ENCODE peak calls at places on chromosome 17, in eight cellular contexts. H is neural progenitor cell, U is thoracic aorta, J is fibroblast of pulmonary artery, Z is body of pancreas, S is left ventricle myocardium inferior, P is ascending aorta, X is brain microvascular endothelial cell. A is an unnamed sample.

GRCh38 chr17:1486802-1487695 is 5.4 kb downstream of the MYO1C start:
- DNase-seq in H (peak), U (peak), J (peak), Z (peak), S (peak), P (peak), X (peak), A (no peak)

GRCh38 chr17:65696739-65697394 is 135.4 kb upstream of the AXIN2 start:
- DNase-seq in H (no peak), U (no peak), J (peak), Z (no peak), S (no peak), P (no peak), X (peak), A (no peak)

GRCh38 chr17:78745407-78746088 is 36.5 kb downstream of the CYTH1 start:
- DNase-seq in H (peak), U (no peak), J (peak), Z (peak), S (no peak), P (no peak), X (no peak), A (no peak)

GRCh38 chr17:48592592-48592991 is 987 bp downstream of the HOXB5 start:
- DNase-seq in H (no peak), U (no peak), J (no peak), Z (no peak), S (no peak), P (no peak), X (no peak), A (no peak)

GRCh38 chr17:21296097-21297025 is 11.8 kb downstream of the MAP2K3 start:
- DNase-seq in H (no peak), U (no peak), J (no peak), Z (peak), S (peak), P (no peak), X (no peak), A (no peak)

GRCh38 chr17:43713494-43714162 is 45.0 kb downstream of the SOST start:
- DNase-seq in H (peak), U (no peak), J (peak), Z (peak), S (peak), P (no peak), X (no peak), A (no peak)

GRCh38 chr17:3602499-3602898 is 6.7 kb downstream of the TRPV1 start:
- DNase-seq in H (peak), U (no peak), J (peak), Z (no peak), S (no peak), P (no peak), X (no peak), A (no peak)

GRCh38 chr17:78933959-78934568 is 8.9 kb upstream of the TIMP2 start:
- DNase-seq in H (peak), U (peak), J (peak), Z (peak), S (peak), P (peak), X (peak), A (peak)

GRCh38 chr17:78618264-78619066 is 41.3 kb upstream of the DNAH17 start:
- DNase-seq in H (no peak), U (no peak), J (no peak), Z (peak), S (peak), P (peak), X (no peak), A (no peak)

GRCh38 chr17:51733166-51733565 is 425.3 kb downstream of the CA10 start:
- DNase-seq in H (peak), U (no peak), J (no peak), Z (no peak), S (no peak), P (no peak), X (no peak), A (no peak)

GRCh38 chr17:19364699-19365498 is 2.4 kb upstream of the B9D1 start:
- DNase-seq in H (no peak), U (no peak), J (no peak), Z (no peak), S (no peak), P (no peak), X (no peak), A (no peak)

GRCh38 chr17:65349916-65350315 is 211.5 kb downstream of the AXIN2 start:
- DNase-seq in H (no peak), U (no peak), J (no peak), Z (no peak), S (no peak), P (no peak), X (no peak), A (no peak)

GRCh38 chr17:10683853-10684252 is 13.5 kb downstream of the SCO1 start:
- DNase-seq in H (peak), U (no peak), J (peak), Z (no peak), S (no peak), P (no peak), X (no peak), A (no peak)

GRCh38 chr17:35900280-35900679 is 20.1 kb upstream of the CCL5 start:
- DNase-seq in H (no peak), U (no peak), J (no peak), Z (no peak), S (no peak), P (no peak), X (no peak), A (no peak)

GRCh38 chr17:50065056-50065455 is 9.1 kb downstream of the ITGA3 start:
- DNase-seq in H (no peak), U (no peak), J (no peak), Z (no peak), S (no peak), P (no peak), X (no peak), A (no peak)

GRCh38 chr17:50063516-50064252 is 7.8 kb downstream of the ITGA3 start:
- DNase-seq in H (no peak), U (no peak), J (no peak), Z (no peak), S (no peak), P (peak), X (no peak), A (no peak)

GRCh38 chr17:50067996-50068395 is 12.1 kb downstream of the ITGA3 start:
- DNase-seq in H (no peak), U (no peak), J (no peak), Z (no peak), S (no peak), P (no peak), X (no peak), A (no peak)

GRCh38 chr17:50064253-50064991 is 8.5 kb downstream of the ITGA3 start:
- DNase-seq in H (no peak), U (peak), J (peak), Z (peak), S (no peak), P (peak), X (peak), A (peak)

DNA sequence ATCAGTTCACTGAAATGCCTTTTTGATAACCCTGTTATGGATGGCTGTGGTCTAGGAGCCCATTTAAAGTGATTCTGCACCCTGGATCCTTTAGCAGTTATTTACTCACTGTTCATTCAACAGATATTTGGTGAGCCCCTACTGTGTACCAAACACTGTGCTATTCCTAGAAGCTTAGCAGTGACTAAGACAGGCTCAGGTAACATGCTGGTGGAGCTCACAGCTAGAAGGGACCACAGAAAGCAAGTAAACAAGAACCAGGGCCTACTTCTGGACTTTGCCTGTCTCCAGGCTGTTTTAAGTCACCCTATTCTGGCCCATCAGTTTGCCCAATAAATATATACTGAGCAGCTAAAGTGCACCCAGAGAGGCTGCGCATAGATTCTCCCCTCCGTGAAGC is 11.1 kb downstream of the ITGA3 start:
- DNase-seq in H (no peak), U (no peak), J (no peak), Z (no peak), S (no peak), P (no peak), X (no peak), A (no peak)
- TF ChIP-seq CTCF in H (no peak), U (no peak), J (no peak), Z (no peak), S (no peak), P (no peak), X (no peak), A (no peak)

DNA sequence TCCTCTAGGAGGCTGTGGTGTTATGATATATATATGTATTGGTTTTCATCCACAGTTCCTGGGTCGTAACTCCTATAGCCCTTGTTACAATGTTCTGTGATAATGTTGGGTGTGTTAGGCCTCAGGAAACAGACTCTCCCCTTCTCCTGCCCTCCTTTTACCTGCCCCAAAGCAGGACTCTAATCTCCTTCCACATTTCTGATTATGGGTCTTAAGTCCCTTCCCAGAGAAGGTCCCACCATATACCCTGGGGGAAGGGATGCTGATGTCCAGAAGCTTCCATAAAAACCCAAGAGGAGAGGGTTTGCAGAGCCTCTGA is 450 bp upstream of the C1QBP start:
- DNase-seq in H (no peak), U (no peak), J (no peak), Z (no peak), S (no peak), P (no peak), X (no peak), A (no peak)
- TF ChIP-seq CTCF in H (peak), U (peak), J (no peak), Z (no peak), S (peak), P (no peak), X (no peak), A (no peak)

GRCh38 chr17:75652934-75653549 is 13.9 kb downstream of the RECQL5 start:
- DNase-seq in H (peak), U (no peak), J (peak), Z (no peak), S (no peak), P (no peak), X (peak), A (no peak)
- TF ChIP-seq CTCF in H (peak), U (peak), J (peak), Z (peak), S (peak), P (peak), X (peak), A (peak)

DNA sequence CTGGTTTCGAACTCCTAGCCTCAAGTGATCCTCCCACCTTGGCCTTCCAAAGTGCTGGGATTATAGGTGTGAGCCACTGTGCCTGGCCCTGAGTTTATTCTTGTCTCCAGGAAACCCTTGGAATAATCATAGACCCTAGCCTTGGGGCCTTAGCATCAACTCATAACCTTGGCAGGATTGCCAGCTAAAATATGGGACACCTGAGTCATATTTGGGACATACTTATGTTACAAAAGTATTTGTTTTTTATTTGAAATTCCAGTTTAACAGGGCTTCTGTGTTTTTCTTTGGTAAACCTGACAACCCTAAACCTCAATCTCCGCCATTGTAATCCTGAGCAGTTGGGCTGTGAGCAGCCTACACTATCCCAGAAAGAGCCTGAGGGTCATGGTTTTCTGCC is 28.6 kb upstream of the TNS4 start:
- DNase-seq in H (no peak), U (no peak), J (no peak), Z (no peak), S (no peak), P (no peak), X (no peak), A (no peak)
- TF ChIP-seq CTCF in H (no peak), U (no peak), J (no peak), Z (no peak), S (no peak), P (no peak), X (no peak), A (no peak)

DNA sequence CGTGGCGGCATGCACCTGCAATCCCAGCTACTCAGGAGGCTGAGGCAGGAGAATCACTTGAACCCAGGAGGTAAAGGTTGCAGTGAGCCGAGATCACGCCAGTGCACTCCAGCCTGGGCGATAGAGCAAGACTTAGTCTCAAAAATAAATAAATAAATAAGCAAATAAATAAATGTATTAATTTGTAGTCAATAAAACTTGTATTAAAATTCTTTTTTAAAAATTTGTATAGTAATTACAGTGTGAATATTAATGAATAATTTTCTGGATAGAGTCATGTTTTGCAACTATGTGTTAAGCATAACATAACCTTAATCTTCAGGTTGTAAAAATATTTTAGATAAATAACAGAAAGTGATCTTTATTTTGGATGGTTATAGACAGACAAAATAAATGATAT is 27.2 kb upstream of the DUSP14 start:
- DNase-seq in H (no peak), U (no peak), J (no peak), Z (no peak), S (no peak), P (no peak), X (no peak), A (no peak)
- TF ChIP-seq CTCF in H (no peak), U (no peak), J (no peak), Z (no peak), S (no peak), P (no peak), X (no peak), A (no peak)

GRCh38 chr17:7523033-7523432 is 25.8 kb upstream of the TNFSF12 start:
- DNase-seq in H (peak), U (no peak), J (peak), Z (peak), S (no peak), P (no peak), X (no peak), A (no peak)
- TF ChIP-seq CTCF in H (peak), U (peak), J (peak), Z (peak), S (peak), P (peak), X (peak), A (peak)

GRCh38 chr17:82304826-82305726 is 12.3 kb downstream of the CD7 start:
- DNase-seq in H (no peak), U (no peak), J (no peak), Z (no peak), S (no peak), P (no peak), X (no peak), A (no peak)
- TF ChIP-seq CTCF in H (no peak), U (no peak), J (no peak), Z (no peak), S (no peak), P (no peak), X (no peak), A (no peak)

GRCh38 chr17:57006040-57006439 is 28.1 kb downstream of the SCPEP1 start:
- DNase-seq in H (no peak), U (no peak), J (no peak), Z (no peak), S (no peak), P (no peak), X (no peak), A (no peak)

GRCh38 chr17:57001541-57001940 is 23.6 kb downstream of the SCPEP1 start:
- DNase-seq in H (no peak), U (no peak), J (no peak), Z (no peak), S (no peak), P (no peak), X (no peak), A (no peak)

GRCh38 chr17:57008958-57009357 is 31.0 kb downstream of the SCPEP1 start:
- DNase-seq in H (no peak), U (no peak), J (no peak), Z (no peak), S (no peak), P (no peak), X (no peak), A (no peak)

GRCh38 chr17:57002904-57003303 is 25.0 kb downstream of the SCPEP1 start:
- DNase-seq in H (no peak), U (no peak), J (no peak), Z (no peak), S (no peak), P (no peak), X (no peak), A (no peak)

DNA sequence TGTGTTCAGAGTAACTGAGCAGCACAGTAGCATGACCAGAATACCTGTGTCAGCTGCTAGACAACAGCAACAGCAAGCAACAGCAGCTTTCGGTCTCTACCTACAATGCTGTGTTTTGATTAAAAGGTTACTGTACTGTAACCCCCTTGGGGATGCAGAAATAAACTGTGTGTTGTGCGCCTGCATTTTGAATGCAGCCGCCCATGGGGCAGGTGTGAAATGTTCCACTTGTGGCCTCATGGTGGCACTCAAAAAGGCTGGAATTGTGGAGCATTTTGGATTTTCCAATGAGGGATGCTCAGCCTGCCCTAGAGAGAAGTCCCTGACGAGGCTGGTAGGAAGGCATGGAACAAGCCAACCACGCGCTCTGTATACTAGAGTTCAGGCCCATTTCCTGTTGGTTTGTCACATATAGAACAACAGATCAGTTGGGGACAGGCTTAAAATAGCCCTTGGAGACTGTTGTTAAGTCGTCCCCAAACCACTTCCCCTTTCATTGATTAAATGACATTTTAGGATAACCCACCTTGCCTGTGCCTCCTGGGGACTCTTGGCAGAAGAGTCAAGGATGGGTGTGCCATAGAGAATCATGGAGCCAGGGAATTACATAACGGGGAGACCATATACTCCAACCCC is 27.1 kb downstream of the SCPEP1 start:
- DNase-seq in H (peak), U (no peak), J (no peak), Z (no peak), S (no peak), P (no peak), X (no peak), A (no peak)
- TF ChIP-seq CTCF in H (peak), U (peak), J (peak), Z (peak), S (peak), P (peak), X (peak), A (no peak)

DNA sequence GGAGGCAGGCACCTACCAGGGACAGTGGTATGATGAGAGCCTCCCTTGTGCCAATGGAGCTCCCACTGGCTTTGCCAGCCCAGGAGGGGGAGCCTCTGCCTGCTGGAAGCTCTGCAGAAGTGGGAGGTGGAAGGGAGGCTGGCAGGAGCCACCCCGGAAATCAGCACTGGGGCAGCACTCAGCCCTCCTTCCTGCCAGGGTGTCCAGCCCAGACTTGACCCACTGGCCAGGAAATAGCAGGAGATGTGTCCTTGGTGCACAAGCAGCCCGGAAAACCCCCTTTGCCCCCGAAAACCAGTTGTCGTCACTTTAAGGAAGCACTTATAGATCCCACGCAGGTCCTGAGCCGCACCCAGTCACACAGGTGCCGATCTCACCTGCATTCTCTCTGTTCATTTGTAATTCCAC is 49.3 kb upstream of the CACNG4 start:
- DNase-seq in H (peak), U (no peak), J (peak), Z (peak), S (no peak), P (no peak), X (no peak), A (no peak)
- TF ChIP-seq CTCF in H (peak), U (no peak), J (peak), Z (peak), S (peak), P (no peak), X (peak), A (peak)

A was measured in kidney epithelial cell.